ENCODE peak calls at places on chromosomes 1 and 21, in ten cellular contexts. One of them, this sample, is unnamed.

GRCh38 chr1:228333739-228334115 is 72.9 kb downstream of the TRIM11 start:
- DNase-seq in A549: no peak
- DNase-seq in adrenal gland: no peak
- DNase-seq in ovary: no peak
- DNase-seq in HCT116: no peak
- DNase-seq in heart left ventricle: peak; percentile 9
- DNase-seq in GM12878: no peak
- DNase-seq in sigmoid colon: peak; percentile 53
- DNase-seq in vagina: no peak
- DNase-seq in esophagus squamous epithelium: no peak
- DNase-seq in this sample: no peak

GRCh38 chr1:206699626-206700025 is 14.9 kb downstream of the MAPKAPK2 start:
- DNase-seq in heart left ventricle: no peak
- DNase-seq in A549: no peak
- DNase-seq in ovary: peak; percentile 22
- DNase-seq in GM12878: no peak
- DNase-seq in adrenal gland: peak; percentile 59
- DNase-seq in esophagus squamous epithelium: no peak
- DNase-seq in sigmoid colon: peak; percentile 83
- DNase-seq in vagina: no peak
- DNase-seq in HCT116: no peak
- DNase-seq in this sample: peak; percentile 87

GRCh38 chr1:217919683-217920502 is 288.7 kb downstream of the SPATA17 start:
- DNase-seq in vagina: no peak
- DNase-seq in A549: no peak
- DNase-seq in ovary: no peak
- DNase-seq in HCT116: no peak
- DNase-seq in GM12878: no peak
- DNase-seq in sigmoid colon: no peak
- DNase-seq in esophagus squamous epithelium: no peak
- DNase-seq in heart left ventricle: no peak
- DNase-seq in adrenal gland: no peak
- DNase-seq in this sample: no peak

GRCh38 chr1:62962794-62963776 is 179.2 kb downstream of the ATG4C start:
- DNase-seq in sigmoid colon: no peak
- DNase-seq in HCT116: peak; percentile 24
- DNase-seq in heart left ventricle: no peak
- DNase-seq in ovary: no peak
- DNase-seq in vagina: no peak
- DNase-seq in adrenal gland: peak; percentile 18
- DNase-seq in GM12878: no peak
- DNase-seq in esophagus squamous epithelium: no peak
- DNase-seq in A549: peak; percentile 31
- DNase-seq in this sample: no peak

GRCh38 chr1:168786476-168787330 is 57.7 kb upstream of the DPT start:
- DNase-seq in adrenal gland: no peak
- DNase-seq in A549: no peak
- DNase-seq in vagina: no peak
- DNase-seq in GM12878: no peak
- DNase-seq in sigmoid colon: no peak
- DNase-seq in esophagus squamous epithelium: no peak
- DNase-seq in heart left ventricle: no peak
- DNase-seq in HCT116: no peak
- DNase-seq in ovary: no peak
- DNase-seq in this sample: no peak

GRCh38 chr1:226185153-226186036 is 1.1 kb downstream of the ACBD3 start:
- DNase-seq in heart left ventricle: no peak
- DNase-seq in adrenal gland: no peak
- DNase-seq in GM12878: no peak
- DNase-seq in vagina: no peak
- DNase-seq in HCT116: no peak
- DNase-seq in esophagus squamous epithelium: no peak
- DNase-seq in sigmoid colon: no peak
- DNase-seq in A549: no peak
- DNase-seq in ovary: no peak
- DNase-seq in this sample: no peak

GRCh38 chr1:52402860-52403240 is 1.4 kb downstream of the ORC1 start:
- DNase-seq in A549: no peak
- DNase-seq in esophagus squamous epithelium: no peak
- DNase-seq in ovary: no peak
- DNase-seq in GM12878: peak; percentile 7
- DNase-seq in heart left ventricle: no peak
- DNase-seq in sigmoid colon: no peak
- DNase-seq in adrenal gland: no peak
- DNase-seq in HCT116: no peak
- DNase-seq in vagina: no peak
- DNase-seq in this sample: no peak

GRCh38 chr1:28163496-28164120 is 12.9 kb downstream of the PTAFR start:
- DNase-seq in sigmoid colon: no peak
- DNase-seq in HCT116: no peak
- DNase-seq in heart left ventricle: no peak
- DNase-seq in A549: no peak
- DNase-seq in ovary: no peak
- DNase-seq in esophagus squamous epithelium: no peak
- DNase-seq in vagina: no peak
- DNase-seq in adrenal gland: no peak
- DNase-seq in GM12878: no peak
- DNase-seq in this sample: no peak

GRCh38 chr1:24801169-24801568 is 55.9 kb downstream of the CLIC4 start:
- DNase-seq in GM12878: no peak
- DNase-seq in A549: no peak
- DNase-seq in HCT116: no peak
- DNase-seq in heart left ventricle: no peak
- DNase-seq in vagina: no peak
- DNase-seq in sigmoid colon: no peak
- DNase-seq in adrenal gland: no peak
- DNase-seq in esophagus squamous epithelium: no peak
- DNase-seq in ovary: no peak
- DNase-seq in this sample: no peak

GRCh38 chr1:156483397-156483796 is 17.2 kb downstream of the MEF2D start:
- DNase-seq in esophagus squamous epithelium: no peak
- DNase-seq in vagina: no peak
- DNase-seq in sigmoid colon: no peak
- DNase-seq in HCT116: no peak
- DNase-seq in A549: no peak
- DNase-seq in ovary: no peak
- DNase-seq in GM12878: no peak
- DNase-seq in heart left ventricle: no peak
- DNase-seq in adrenal gland: no peak
- DNase-seq in this sample: no peak

GRCh38 chr1:23916209-23917131 is 3.3 kb upstream of the CNR2 start:
- DNase-seq in HCT116: peak; percentile 81
- DNase-seq in A549: peak; percentile 81
- DNase-seq in esophagus squamous epithelium: no peak
- DNase-seq in vagina: no peak
- DNase-seq in adrenal gland: peak; percentile 67
- DNase-seq in heart left ventricle: peak; percentile 68
- DNase-seq in ovary: peak; percentile 59
- DNase-seq in GM12878: peak; percentile 53
- DNase-seq in sigmoid colon: peak; percentile 81
- DNase-seq in this sample: peak; percentile 65

GRCh38 chr1:157993179-157994080 is at the start of gene KIRREL1:
- DNase-seq in GM12878: no peak
- DNase-seq in heart left ventricle: peak; percentile 69
- DNase-seq in esophagus squamous epithelium: no peak
- DNase-seq in sigmoid colon: peak; percentile 90
- DNase-seq in vagina: no peak
- DNase-seq in adrenal gland: peak; percentile 71
- DNase-seq in ovary: peak; percentile 78
- DNase-seq in A549: peak; percentile 68
- DNase-seq in HCT116: no peak
- DNase-seq in this sample: no peak

GRCh38 chr21:16243396-16243795 is 513.6 kb downstream of the USP25 start:
- DNase-seq in heart left ventricle: no peak
- DNase-seq in A549: no peak
- DNase-seq in HCT116: no peak
- DNase-seq in esophagus squamous epithelium: no peak
- DNase-seq in adrenal gland: no peak
- DNase-seq in ovary: no peak
- DNase-seq in sigmoid colon: no peak
- DNase-seq in vagina: no peak
- DNase-seq in GM12878: no peak
- DNase-seq in this sample: no peak

GRCh38 chr21:16239659-16240265 is 510.0 kb downstream of the USP25 start:
- DNase-seq in HCT116: no peak
- DNase-seq in esophagus squamous epithelium: no peak
- DNase-seq in A549: peak; percentile 4
- DNase-seq in adrenal gland: no peak
- DNase-seq in ovary: no peak
- DNase-seq in sigmoid colon: no peak
- DNase-seq in GM12878: no peak
- DNase-seq in vagina: no peak
- DNase-seq in heart left ventricle: no peak
- DNase-seq in this sample: no peak

GRCh38 chr21:16241021-16241420 is 511.2 kb downstream of the USP25 start:
- DNase-seq in HCT116: no peak
- DNase-seq in vagina: no peak
- DNase-seq in sigmoid colon: no peak
- DNase-seq in adrenal gland: no peak
- DNase-seq in ovary: no peak
- DNase-seq in esophagus squamous epithelium: no peak
- DNase-seq in heart left ventricle: no peak
- DNase-seq in A549: no peak
- DNase-seq in GM12878: no peak
- DNase-seq in this sample: no peak

DNA sequence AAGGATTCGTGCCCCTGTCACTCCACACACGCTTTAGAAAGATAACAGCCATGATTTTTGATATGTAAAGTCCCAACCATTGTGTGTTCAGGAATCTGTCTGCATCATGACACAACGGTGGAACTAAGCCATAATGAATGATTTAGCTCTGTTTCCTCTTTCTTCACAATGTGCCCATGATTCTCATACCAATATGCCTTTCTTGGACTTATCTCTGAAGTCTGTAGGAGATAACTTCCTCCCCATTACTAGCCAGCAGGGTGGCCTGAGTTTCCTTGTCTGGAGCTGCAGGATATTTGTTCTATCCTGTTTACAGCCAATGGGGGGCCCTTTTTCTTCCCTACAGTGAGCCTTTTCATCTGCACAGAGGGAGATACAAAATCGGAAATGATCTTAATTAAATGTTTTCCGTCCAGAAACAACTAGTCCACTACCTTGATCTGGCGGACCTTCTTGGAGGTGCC is 511.8 kb downstream of the USP25 start:
- DNase-seq in sigmoid colon: no peak
- DNase-seq in adrenal gland: no peak
- DNase-seq in GM12878: no peak
- DNase-seq in vagina: no peak
- DNase-seq in HCT116: no peak
- DNase-seq in heart left ventricle: no peak
- DNase-seq in A549: peak; percentile 62
- DNase-seq in esophagus squamous epithelium: no peak
- DNase-seq in ovary: no peak
- DNase-seq in this sample: no peak
- TF ChIP-seq POLR2A in sigmoid colon: no peak
- TF ChIP-seq POLR2A in adrenal gland: no peak
- TF ChIP-seq POLR2A in GM12878: no peak
- TF ChIP-seq POLR2A in vagina: no peak
- TF ChIP-seq POLR2A in HCT116: no peak
- TF ChIP-seq POLR2A in heart left ventricle: no peak
- TF ChIP-seq POLR2A in A549: no peak
- TF ChIP-seq POLR2A in esophagus squamous epithelium: no peak
- TF ChIP-seq POLR2A in ovary: no peak
- TF ChIP-seq POLR2A in this sample: no peak

DNA sequence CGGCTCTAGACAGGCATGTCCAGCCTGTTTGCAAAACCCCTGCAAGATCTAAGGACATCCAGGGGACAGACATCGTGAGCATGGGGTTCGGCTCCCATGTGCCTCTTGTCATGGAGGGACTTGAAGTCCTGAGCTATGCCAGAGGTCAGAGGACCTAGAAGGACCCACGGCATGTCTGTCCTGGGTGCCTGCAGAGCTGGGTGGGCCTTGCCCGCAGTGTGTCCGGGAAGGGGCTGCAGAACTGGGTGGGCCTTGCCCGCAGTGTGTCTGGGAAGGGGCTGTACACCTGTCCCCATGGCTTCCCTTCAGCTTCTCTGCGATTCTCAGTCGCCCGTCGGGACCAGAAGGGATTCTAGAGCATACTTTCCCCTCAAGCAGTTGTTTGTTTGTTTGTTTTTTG is 20.0 kb upstream of the TRAPPC10 start:
- DNase-seq in ovary: no peak
- DNase-seq in sigmoid colon: peak; percentile 46
- DNase-seq in GM12878: no peak
- DNase-seq in esophagus squamous epithelium: no peak
- DNase-seq in adrenal gland: no peak
- DNase-seq in vagina: no peak
- DNase-seq in HCT116: no peak
- DNase-seq in heart left ventricle: no peak
- DNase-seq in A549: no peak
- DNase-seq in this sample: no peak
- H3K27ac ChIP-seq in ovary: no peak overlapping the region
- H3K27ac ChIP-seq in sigmoid colon: no peak overlapping the region
- H3K27ac ChIP-seq in GM12878: no peak overlapping the region
- H3K27ac ChIP-seq in esophagus squamous epithelium: no peak overlapping the region
- H3K27ac ChIP-seq in adrenal gland: no peak overlapping the region
- H3K27ac ChIP-seq in vagina: no peak overlapping the region
- H3K27ac ChIP-seq in HCT116: no peak overlapping the region
- H3K27ac ChIP-seq in heart left ventricle: no peak overlapping the region
- H3K27ac ChIP-seq in A549: no peak overlapping the region
- H3K27ac ChIP-seq in this sample: no peak overlapping the region

GRCh38 chr1:165632152-165632469 is 1.1 kb downstream of the MGST3 start:
- DNase-seq in sigmoid colon: no peak
- DNase-seq in adrenal gland: no peak
- DNase-seq in ovary: no peak
- DNase-seq in vagina: no peak
- DNase-seq in A549: no peak
- DNase-seq in HCT116: no peak
- DNase-seq in esophagus squamous epithelium: no peak
- DNase-seq in heart left ventricle: no peak
- DNase-seq in GM12878: no peak
- DNase-seq in this sample: no peak
- TF ChIP-seq POLR2A in sigmoid colon: no peak
- TF ChIP-seq POLR2A in adrenal gland: no peak
- TF ChIP-seq POLR2A in ovary: no peak
- TF ChIP-seq POLR2A in vagina: no peak
- TF ChIP-seq POLR2A in A549: no peak
- TF ChIP-seq POLR2A in HCT116: no peak
- TF ChIP-seq POLR2A in esophagus squamous epithelium: no peak
- TF ChIP-seq POLR2A in heart left ventricle: no peak
- TF ChIP-seq POLR2A in GM12878: no peak
- TF ChIP-seq POLR2A in this sample: no peak

DNA sequence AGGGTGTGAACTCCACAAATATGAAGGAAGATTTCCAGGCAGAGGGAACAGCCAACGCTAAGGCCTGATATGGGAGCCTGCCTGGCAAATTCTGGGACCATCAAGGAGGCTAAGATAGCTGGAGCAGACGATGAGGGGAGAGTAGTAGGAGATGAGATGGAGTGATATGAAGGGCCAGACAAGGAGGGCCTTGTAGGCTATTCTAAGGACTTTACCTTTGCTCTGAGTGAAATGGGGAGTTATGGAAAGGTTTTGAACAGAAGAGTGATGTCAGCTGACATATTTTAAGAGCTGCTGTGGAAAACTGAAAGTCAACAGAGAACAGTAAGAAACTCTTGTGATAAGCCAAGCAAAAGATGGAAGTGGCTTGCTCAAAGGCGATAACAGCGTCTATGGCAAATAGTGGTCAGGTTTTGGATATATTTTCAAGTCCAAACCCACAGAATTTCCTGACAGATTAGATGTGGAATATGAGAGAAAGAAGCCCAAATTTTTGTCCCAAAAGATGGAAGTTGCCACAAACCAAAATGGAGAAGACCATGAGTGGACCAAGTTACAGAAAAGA is 2.1 kb upstream of the TP53BP2 start:
- DNase-seq in adrenal gland: no peak
- DNase-seq in GM12878: no peak
- DNase-seq in ovary: no peak
- DNase-seq in HCT116: no peak
- DNase-seq in vagina: no peak
- DNase-seq in heart left ventricle: no peak
- DNase-seq in sigmoid colon: no peak
- DNase-seq in A549: no peak
- DNase-seq in esophagus squamous epithelium: no peak
- DNase-seq in this sample: no peak
- H3K27ac ChIP-seq in adrenal gland: no peak overlapping the region
- H3K27ac ChIP-seq in GM12878: no peak overlapping the region
- H3K27ac ChIP-seq in ovary: no peak overlapping the region
- H3K27ac ChIP-seq in HCT116: no peak overlapping the region
- H3K27ac ChIP-seq in vagina: no peak overlapping the region
- H3K27ac ChIP-seq in heart left ventricle: no peak overlapping the region
- H3K27ac ChIP-seq in sigmoid colon: peak overlapping the region; percentile 98
- H3K27ac ChIP-seq in A549: no peak overlapping the region
- H3K27ac ChIP-seq in esophagus squamous epithelium: no peak overlapping the region
- H3K27ac ChIP-seq in this sample: no peak overlapping the region

This sample was measured in right lobe of liver.